ENCODE peak calls at places on chromosomes 11 and 22, in four cellular contexts. One of them, this sample, is unnamed.
A peak's percentile ranks its signal among the peaks of the same experiment; 100 is the strongest.

GRCh38 chr22:19824197-19825015 is 30.3 kb downstream of the GNB1L start:
- DNase-seq in GM23248: no peak
- DNase-seq in endothelial cell of umbilical vein: no peak
- DNase-seq in neural progenitor cell: no peak
- DNase-seq in this sample: no peak

GRCh38 chr11:8765294-8765693 is 82.7 kb downstream of the RPL27A start:
- DNase-seq in GM23248: peak; percentile 76
- DNase-seq in endothelial cell of umbilical vein: peak; percentile 19
- DNase-seq in neural progenitor cell: no peak
- DNase-seq in this sample: no peak

GRCh38 chr22:31947296-31947695 is 3.0 kb downstream of the YWHAH start:
- DNase-seq in GM23248: no peak
- DNase-seq in endothelial cell of umbilical vein: peak; percentile 66
- DNase-seq in neural progenitor cell: no peak
- DNase-seq in this sample: no peak

GRCh38 chr11:69361048-69361447 is 67.1 kb downstream of the MYEOV start:
- DNase-seq in GM23248: no peak
- DNase-seq in endothelial cell of umbilical vein: no peak
- DNase-seq in neural progenitor cell: no peak
- DNase-seq in this sample: no peak

GRCh38 chr11:122020902-122021301 is 95.1 kb downstream of the BLID start:
- DNase-seq in GM23248: peak; percentile 35
- DNase-seq in endothelial cell of umbilical vein: peak; percentile 46
- DNase-seq in neural progenitor cell: no peak
- DNase-seq in this sample: peak; percentile 46

GRCh38 chr11:65258988-65259387 is 2.8 kb upstream of the POLA2 start:
- DNase-seq in GM23248: no peak
- DNase-seq in endothelial cell of umbilical vein: no peak
- DNase-seq in neural progenitor cell: no peak
- DNase-seq in this sample: no peak

GRCh38 chr11:71207563-71207962 is 44.8 kb downstream of the SHANK2 start:
- DNase-seq in GM23248: no peak
- DNase-seq in endothelial cell of umbilical vein: no peak
- DNase-seq in neural progenitor cell: no peak
- DNase-seq in this sample: no peak

GRCh38 chr11:128190312-128190711 is 397.0 kb downstream of the ETS1 start:
- DNase-seq in GM23248: no peak
- DNase-seq in endothelial cell of umbilical vein: no peak
- DNase-seq in neural progenitor cell: no peak
- DNase-seq in this sample: no peak

GRCh38 chr22:24039046-24039445 is 27.9 kb downstream of the CABIN1 start:
- DNase-seq in GM23248: no peak
- DNase-seq in endothelial cell of umbilical vein: no peak
- DNase-seq in neural progenitor cell: no peak
- DNase-seq in this sample: no peak

GRCh38 chr11:45145421-45146071 is 893 bp upstream of the PRDM11 start:
- DNase-seq in GM23248: peak; percentile 53
- DNase-seq in endothelial cell of umbilical vein: peak; percentile 23
- DNase-seq in neural progenitor cell: peak; percentile 90
- DNase-seq in this sample: no peak

GRCh38 chr11:2196970-2197770 is 25.6 kb upstream of the TH start:
- DNase-seq in GM23248: peak; percentile 85
- DNase-seq in endothelial cell of umbilical vein: peak; percentile 38
- DNase-seq in neural progenitor cell: peak; percentile 93
- DNase-seq in this sample: peak; percentile 78

GRCh38 chr11:122214080-122214479 is 98.1 kb upstream of the BLID start:
- DNase-seq in GM23248: no peak
- DNase-seq in endothelial cell of umbilical vein: no peak
- DNase-seq in neural progenitor cell: no peak
- DNase-seq in this sample: no peak

GRCh38 chr11:23473782-23474181 is 613.5 kb upstream of the CCDC179 start:
- DNase-seq in GM23248: no peak
- DNase-seq in endothelial cell of umbilical vein: peak; percentile 78
- DNase-seq in neural progenitor cell: no peak
- DNase-seq in this sample: no peak

GRCh38 chr11:88603499-88603898 is 266.0 kb upstream of the CTSC start:
- DNase-seq in GM23248: peak; percentile 50
- DNase-seq in endothelial cell of umbilical vein: peak; percentile 78
- DNase-seq in neural progenitor cell: no peak
- DNase-seq in this sample: no peak

GRCh38 chr11:66371627-66372415 is at the start of gene SLC29A2:
- DNase-seq in GM23248: peak; percentile 35
- DNase-seq in endothelial cell of umbilical vein: no peak
- DNase-seq in neural progenitor cell: peak; percentile 97
- DNase-seq in this sample: peak; percentile 96

GRCh38 chr22:49015993-49016908 is 811.4 kb downstream of the BRD1 start:
- DNase-seq in GM23248: no peak
- DNase-seq in endothelial cell of umbilical vein: no peak
- DNase-seq in neural progenitor cell: no peak
- DNase-seq in this sample: no peak

GRCh38 chr11:62400760-62401159 is 18.1 kb upstream of the SCGB1A1 start:
- DNase-seq in GM23248: peak; percentile 95
- DNase-seq in endothelial cell of umbilical vein: no peak
- DNase-seq in neural progenitor cell: no peak
- DNase-seq in this sample: no peak

GRCh38 chr22:49979587-49980264 is 19.2 kb downstream of the PIM3 start:
- DNase-seq in GM23248: peak; percentile 59
- DNase-seq in endothelial cell of umbilical vein: peak; percentile 53
- DNase-seq in neural progenitor cell: peak; percentile 73
- DNase-seq in this sample: peak; percentile 63

GRCh38 chr11:130451261-130452019 is 3.0 kb downstream of the ADAMTS15 start:
- DNase-seq in GM23248: peak; percentile 59
- DNase-seq in endothelial cell of umbilical vein: no peak
- DNase-seq in neural progenitor cell: no peak
- DNase-seq in this sample: peak; percentile 76

GRCh38 chr22:38112361-38112760 is 1.9 kb upstream of the BAIAP2L2 start:
- DNase-seq in GM23248: no peak
- DNase-seq in endothelial cell of umbilical vein: no peak
- DNase-seq in neural progenitor cell: no peak
- DNase-seq in this sample: no peak

GRCh38 chr11:30019481-30019880 is 2.7 kb upstream of the KCNA4 start:
- DNase-seq in GM23248: no peak
- DNase-seq in endothelial cell of umbilical vein: no peak
- DNase-seq in neural progenitor cell: no peak
- DNase-seq in this sample: no peak

GRCh38 chr22:29167032-29167911 is 38.4 kb upstream of the EMID1 start:
- DNase-seq in GM23248: no peak
- DNase-seq in endothelial cell of umbilical vein: no peak
- DNase-seq in neural progenitor cell: no peak
- DNase-seq in this sample: no peak

GRCh38 chr11:78933361-78933760 is 358.7 kb upstream of the NARS2 start:
- DNase-seq in GM23248: no peak
- DNase-seq in endothelial cell of umbilical vein: no peak
- DNase-seq in neural progenitor cell: no peak
- DNase-seq in this sample: no peak

GRCh38 chr22:50040717-50041116 is 17.4 kb downstream of the TTLL8 start:
- DNase-seq in GM23248: no peak
- DNase-seq in endothelial cell of umbilical vein: no peak
- DNase-seq in neural progenitor cell: no peak
- DNase-seq in this sample: no peak

GRCh38 chr11:18369398-18369797 is 25.0 kb upstream of the LDHA start:
- DNase-seq in GM23248: no peak
- DNase-seq in endothelial cell of umbilical vein: no peak
- DNase-seq in neural progenitor cell: no peak
- DNase-seq in this sample: no peak

GRCh38 chr11:14320020-14320419 is 39.0 kb downstream of the RRAS2 start:
- DNase-seq in GM23248: peak; percentile 41
- DNase-seq in endothelial cell of umbilical vein: no peak
- DNase-seq in neural progenitor cell: no peak
- DNase-seq in this sample: no peak

GRCh38 chr11:78790784-78791183 is 216.1 kb upstream of the NARS2 start:
- DNase-seq in GM23248: no peak
- DNase-seq in endothelial cell of umbilical vein: no peak
- DNase-seq in neural progenitor cell: no peak
- DNase-seq in this sample: no peak

GRCh38 chr11:3121931-3122774 is 43.0 kb downstream of the OSBPL5 start:
- DNase-seq in GM23248: no peak
- DNase-seq in endothelial cell of umbilical vein: no peak
- DNase-seq in neural progenitor cell: no peak
- DNase-seq in this sample: no peak

GRCh38 chr22:22558972-22559603 is at the start of gene PRAME:
- DNase-seq in GM23248: peak; percentile 61
- DNase-seq in endothelial cell of umbilical vein: peak; percentile 27
- DNase-seq in neural progenitor cell: peak; percentile 79
- DNase-seq in this sample: peak; percentile 80
- H2AFZ ChIP-seq in GM23248: no peak within 1 kb of the TSS
- H2AFZ ChIP-seq in endothelial cell of umbilical vein: no peak within 1 kb of the TSS
- H2AFZ ChIP-seq in neural progenitor cell: no peak within 1 kb of the TSS
- H2AFZ ChIP-seq in this sample: peak within 1 kb of the TSS; percentile 88

DNA sequence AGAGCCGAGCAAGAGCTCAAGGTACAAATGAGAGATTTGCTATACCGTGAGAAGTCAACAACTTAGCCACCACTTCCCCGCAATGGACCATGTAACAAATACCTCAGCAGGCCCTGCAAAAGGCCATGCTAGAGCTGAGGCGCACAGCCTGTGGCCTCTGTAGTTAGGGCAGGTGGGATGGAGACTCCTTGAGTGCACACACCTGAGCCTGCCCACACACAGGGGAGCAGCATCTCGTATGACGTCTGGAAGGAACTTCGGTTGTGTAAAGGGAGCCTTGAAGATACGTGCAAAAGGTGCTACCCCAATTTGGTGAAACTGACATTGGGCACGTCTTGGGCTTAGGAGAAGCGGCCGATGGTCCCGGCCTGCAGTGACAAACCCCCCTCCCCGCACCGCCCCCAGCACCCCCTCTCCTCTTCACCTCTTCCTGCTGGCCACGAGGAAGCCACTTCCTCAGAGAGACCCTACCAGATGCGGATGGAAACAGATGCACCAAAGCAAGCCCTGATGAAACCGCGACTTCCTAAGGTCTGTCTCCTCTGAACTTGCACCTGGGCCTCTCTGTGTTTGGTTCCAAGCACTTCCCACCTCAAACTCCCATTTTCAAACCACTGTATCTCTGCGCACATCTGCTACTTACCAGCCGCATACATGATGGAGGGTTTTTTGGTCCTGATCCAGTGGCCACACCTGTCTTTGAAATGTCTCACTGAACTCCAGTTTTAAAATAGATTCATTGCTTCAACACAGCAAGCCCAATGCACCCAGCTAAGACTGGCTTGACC is 10.6 kb downstream of the CDPF1 start:
- DNase-seq in GM23248: no peak
- DNase-seq in endothelial cell of umbilical vein: no peak
- DNase-seq in neural progenitor cell: no peak
- DNase-seq in this sample: no peak
- H2AFZ ChIP-seq in GM23248: no peak overlapping the region
- H2AFZ ChIP-seq in endothelial cell of umbilical vein: no peak overlapping the region
- H2AFZ ChIP-seq in neural progenitor cell: no peak overlapping the region
- H2AFZ ChIP-seq in this sample: no peak overlapping the region

GRCh38 chr11:46350695-46351094 is 3.4 kb downstream of the DGKZ start:
- DNase-seq in GM23248: no peak
- DNase-seq in endothelial cell of umbilical vein: no peak
- DNase-seq in neural progenitor cell: no peak
- DNase-seq in this sample: no peak

GRCh38 chr11:46351148-46351547 is 3.9 kb downstream of the DGKZ start:
- DNase-seq in GM23248: no peak
- DNase-seq in endothelial cell of umbilical vein: no peak
- DNase-seq in neural progenitor cell: no peak
- DNase-seq in this sample: no peak

GRCh38 chr11:46351606-46352005 is 4.3 kb downstream of the DGKZ start:
- DNase-seq in GM23248: no peak
- DNase-seq in endothelial cell of umbilical vein: no peak
- DNase-seq in neural progenitor cell: no peak
- DNase-seq in this sample: no peak

GRCh38 chr11:46353706-46354105 is 6.4 kb downstream of the DGKZ start:
- DNase-seq in GM23248: peak; percentile 55
- DNase-seq in endothelial cell of umbilical vein: no peak
- DNase-seq in neural progenitor cell: no peak
- DNase-seq in this sample: no peak

GRCh38 chr11:46352063-46352841 is 5.0 kb downstream of the DGKZ start:
- DNase-seq in GM23248: peak; percentile 51
- DNase-seq in endothelial cell of umbilical vein: peak; percentile 30
- DNase-seq in neural progenitor cell: peak; percentile 71
- DNase-seq in this sample: peak; percentile 26
- H2AFZ ChIP-seq in GM23248: no peak overlapping the region
- H2AFZ ChIP-seq in endothelial cell of umbilical vein: no peak overlapping the region
- H2AFZ ChIP-seq in neural progenitor cell: no peak overlapping the region
- H2AFZ ChIP-seq in this sample: no peak overlapping the region

DNA sequence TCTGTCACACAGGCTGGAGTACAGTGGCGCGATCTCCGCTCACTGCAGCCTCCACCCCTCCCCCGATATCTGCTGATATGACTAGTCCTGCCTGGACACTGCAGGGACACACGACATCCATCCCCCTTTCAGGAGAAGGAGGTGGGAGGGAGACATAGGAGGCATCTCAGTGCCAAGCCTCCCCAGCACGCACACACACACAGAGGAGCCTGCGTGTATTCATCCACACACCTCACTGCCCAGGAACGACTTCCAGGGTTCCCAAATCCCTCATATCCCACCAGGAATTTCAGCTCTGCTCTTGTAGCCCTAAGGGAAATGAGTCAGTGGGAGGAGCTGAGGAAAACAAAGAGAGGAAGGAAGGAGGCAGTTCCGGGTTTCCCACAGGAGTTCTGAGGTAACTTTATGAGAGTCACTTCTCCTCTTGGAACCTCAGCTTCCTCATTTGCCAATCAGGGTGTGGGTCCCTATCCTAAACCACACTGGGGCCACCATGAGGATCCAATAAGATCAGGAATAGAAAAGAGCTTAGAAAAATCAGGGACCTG is 37.2 kb upstream of the ACER3 start:
- DNase-seq in GM23248: peak; percentile 81
- DNase-seq in endothelial cell of umbilical vein: peak; percentile 97
- DNase-seq in neural progenitor cell: no peak
- DNase-seq in this sample: peak; percentile 99
- H2AFZ ChIP-seq in GM23248: peak overlapping the region; percentile 61
- H2AFZ ChIP-seq in endothelial cell of umbilical vein: no peak overlapping the region
- H2AFZ ChIP-seq in neural progenitor cell: no peak overlapping the region
- H2AFZ ChIP-seq in this sample: peak overlapping the region; percentile 30

DNA sequence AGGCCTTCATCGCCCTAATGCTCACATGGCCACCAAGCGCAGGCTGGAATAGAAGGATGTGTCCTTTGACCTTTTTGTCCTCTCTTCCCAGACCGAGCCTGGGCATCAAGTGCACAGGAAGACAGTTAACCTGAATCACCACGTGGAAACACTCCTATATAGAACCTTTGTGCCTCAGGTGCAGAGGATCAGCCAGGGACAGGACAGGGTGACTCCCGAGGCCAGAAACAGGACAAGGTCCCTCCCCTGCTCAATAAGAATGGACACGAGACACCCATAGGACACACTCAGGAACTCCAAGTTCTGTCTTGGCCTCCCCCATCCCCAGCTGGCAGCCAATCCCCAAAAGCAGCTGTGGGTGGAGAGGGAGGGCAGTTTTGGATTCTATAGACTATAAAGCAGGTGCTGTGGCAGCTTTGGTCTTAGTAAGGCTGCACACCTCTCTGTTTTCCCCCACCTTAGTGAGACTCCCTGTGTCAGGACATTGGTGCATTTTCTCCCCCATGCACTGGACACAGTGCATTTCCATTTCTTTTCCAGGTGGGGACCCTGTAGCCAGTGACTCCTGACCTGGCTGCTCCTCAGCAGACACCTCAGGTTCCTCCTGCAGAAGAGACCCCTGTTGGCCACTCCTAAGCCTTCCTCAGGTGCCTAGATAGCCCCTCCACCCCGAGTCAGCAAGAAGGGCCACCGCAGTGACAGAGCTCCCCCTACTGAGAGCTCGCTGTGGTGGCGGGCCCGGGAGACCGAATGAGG is 43.6 kb upstream of the POU2AF1 start:
- DNase-seq in GM23248: peak; percentile 62
- DNase-seq in endothelial cell of umbilical vein: no peak
- DNase-seq in neural progenitor cell: peak; percentile 85
- DNase-seq in this sample: peak; percentile 65
- H2AFZ ChIP-seq in GM23248: no peak overlapping the region
- H2AFZ ChIP-seq in endothelial cell of umbilical vein: no peak overlapping the region
- H2AFZ ChIP-seq in neural progenitor cell: no peak overlapping the region
- H2AFZ ChIP-seq in this sample: no peak overlapping the region

This sample was measured in PC-3.